ENCODE peak calls at places on chromosomes 1 and 21, in four cellular contexts. One of them, this sample, is unnamed.

GRCh38 chr21:16192900-16193299 is 463.1 kb downstream of the USP25 start:
- DNase-seq in Calu3: peak; percentile 2
- DNase-seq in NB4: no peak
- DNase-seq in A549: peak; percentile 81
- DNase-seq in this sample: no peak

GRCh38 chr1:63042278-63042677 is 258.3 kb downstream of the ATG4C start:
- DNase-seq in Calu3: no peak
- DNase-seq in NB4: no peak
- DNase-seq in A549: no peak
- DNase-seq in this sample: no peak

GRCh38 chr1:53567458-53568250 is 108.5 kb downstream of the DMRTB1 start:
- DNase-seq in Calu3: no peak
- DNase-seq in NB4: no peak
- DNase-seq in A549: no peak
- DNase-seq in this sample: no peak

GRCh38 chr1:115505157-115505571 is 136.6 kb upstream of the VANGL1 start:
- DNase-seq in A549: no peak
- DNase-seq in NB4: no peak
- DNase-seq in Calu3: no peak
- DNase-seq in this sample: no peak

GRCh38 chr1:215022204-215022603 is 60.3 kb upstream of the KCNK2 start:
- DNase-seq in NB4: no peak
- DNase-seq in A549: no peak
- DNase-seq in Calu3: no peak
- DNase-seq in this sample: no peak

GRCh38 chr1:53860967-53861411 is 22.9 kb upstream of the NDC1 start:
- DNase-seq in Calu3: peak; percentile 45
- DNase-seq in NB4: peak; percentile 67
- DNase-seq in A549: peak; percentile 56
- DNase-seq in this sample: no peak

GRCh38 chr1:37149296-37149695 is 115.0 kb upstream of the GRIK3 start:
- DNase-seq in Calu3: no peak
- DNase-seq in NB4: no peak
- DNase-seq in A549: no peak
- DNase-seq in this sample: no peak

GRCh38 chr21:43824883-43825609 is 35.7 kb downstream of the RRP1 start:
- DNase-seq in A549: no peak
- DNase-seq in NB4: no peak
- DNase-seq in Calu3: no peak
- DNase-seq in this sample: no peak

GRCh38 chr1:247145279-247145678 is 26.5 kb downstream of the ZNF124 start:
- DNase-seq in Calu3: no peak
- DNase-seq in NB4: no peak
- DNase-seq in A549: no peak
- DNase-seq in this sample: no peak

GRCh38 chr1:206012086-206012859 is 9.1 kb upstream of the RAB7B start:
- DNase-seq in NB4: peak; percentile 99
- DNase-seq in Calu3: peak; percentile 70
- DNase-seq in A549: no peak
- DNase-seq in this sample: no peak
- TF ChIP-seq CTCF in NB4: no peak
- TF ChIP-seq CTCF in Calu3: no peak
- TF ChIP-seq CTCF in A549: no peak
- TF ChIP-seq CTCF in this sample: no peak

GRCh38 chr1:24963099-24963872 is 33.2 kb upstream of the RUNX3 start:
- DNase-seq in NB4: peak; percentile 53
- DNase-seq in Calu3: no peak
- DNase-seq in A549: no peak
- DNase-seq in this sample: no peak

GRCh38 chr1:24960071-24960801 is 30.2 kb upstream of the RUNX3 start:
- DNase-seq in NB4: no peak
- DNase-seq in Calu3: no peak
- DNase-seq in A549: no peak
- DNase-seq in this sample: no peak

GRCh38 chr1:24963943-24964677 is 34.0 kb upstream of the RUNX3 start:
- DNase-seq in Calu3: no peak
- DNase-seq in A549: no peak
- DNase-seq in NB4: no peak
- DNase-seq in this sample: no peak

GRCh38 chr1:24961334-24961733 is 31.3 kb upstream of the RUNX3 start:
- DNase-seq in NB4: no peak
- DNase-seq in Calu3: no peak
- DNase-seq in A549: no peak
- DNase-seq in this sample: no peak

GRCh38 chr1:24961961-24962861 is 32.1 kb upstream of the RUNX3 start:
- DNase-seq in Calu3: no peak
- DNase-seq in A549: no peak
- DNase-seq in NB4: peak; percentile 67
- DNase-seq in this sample: no peak
- TF ChIP-seq CTCF in Calu3: no peak
- TF ChIP-seq CTCF in A549: no peak
- TF ChIP-seq CTCF in NB4: peak; percentile 54
- TF ChIP-seq CTCF in this sample: no peak

GRCh38 chr1:88029142-88029541 is 654.9 kb upstream of the PKN2 start:
- DNase-seq in A549: peak; percentile 46
- DNase-seq in Calu3: peak; percentile 26
- DNase-seq in NB4: peak; percentile 4
- DNase-seq in this sample: no peak
- TF ChIP-seq CTCF in A549: no peak
- TF ChIP-seq CTCF in Calu3: no peak
- TF ChIP-seq CTCF in NB4: no peak
- TF ChIP-seq CTCF in this sample: no peak

GRCh38 chr21:20040768-20041167 is 957.4 kb upstream of the NCAM2 start:
- DNase-seq in A549: no peak
- DNase-seq in Calu3: no peak
- DNase-seq in NB4: peak; percentile 15
- DNase-seq in this sample: no peak
- TF ChIP-seq CTCF in A549: no peak
- TF ChIP-seq CTCF in Calu3: no peak
- TF ChIP-seq CTCF in NB4: peak; percentile 25
- TF ChIP-seq CTCF in this sample: no peak

GRCh38 chr1:59146651-59147358 is 150.1 kb upstream of the FGGY start:
- DNase-seq in NB4: peak; percentile 61
- DNase-seq in A549: peak; percentile 79
- DNase-seq in Calu3: peak; percentile 67
- DNase-seq in this sample: no peak
- TF ChIP-seq CTCF in NB4: peak; percentile 13
- TF ChIP-seq CTCF in A549: no peak
- TF ChIP-seq CTCF in Calu3: no peak
- TF ChIP-seq CTCF in this sample: no peak

GRCh38 chr1:46180082-46180616 is 3.9 kb upstream of the P3R3URF start:
- DNase-seq in NB4: peak; percentile 32
- DNase-seq in A549: peak; percentile 35
- DNase-seq in Calu3: peak; percentile 85
- DNase-seq in this sample: no peak
- TF ChIP-seq CTCF in NB4: peak; percentile 9
- TF ChIP-seq CTCF in A549: no peak
- TF ChIP-seq CTCF in Calu3: peak; percentile 40
- TF ChIP-seq CTCF in this sample: no peak